ENCODE peak calls at places on chromosomes 13 and 19, in five cellular contexts. N is tibial artery; B is heart right ventricle; O is fibroblast of mammary gland; R is CD8-positive, alpha-beta T cell. K is an unnamed sample.

GRCh38 chr13:21901772-21902708 is 231.2 kb downstream of the FGF9 start:
- DNase-seq in N (no peak), B (no peak), O (no peak), R (no peak), K (no peak)

GRCh38 chr19:34118879-34119748 is 53.2 kb upstream of the LSM14A start:
- DNase-seq in N (no peak), B (no peak), O (no peak), R (peak), K (no peak)

GRCh38 chr13:20702945-20703784 is at the start of gene IL17D:
- DNase-seq in N (peak), B (no peak), O (no peak), R (peak), K (peak)

GRCh38 chr13:30504081-30504480 is 38.3 kb upstream of the HMGB1 start:
- DNase-seq in N (no peak), B (no peak), O (peak), R (no peak), K (peak)

GRCh38 chr13:52737900-52738299 is 1.7 kb downstream of the CNMD start:
- DNase-seq in N (no peak), B (no peak), O (no peak), R (no peak), K (no peak)

GRCh38 chr13:74633734-74634133 is 499.5 kb upstream of the KLF12 start:
- DNase-seq in N (no peak), B (no peak), O (no peak), R (no peak), K (no peak)

GRCh38 chr13:75139291-75139690 is 342.7 kb downstream of the TBC1D4 start:
- DNase-seq in N (no peak), B (no peak), O (no peak), R (no peak), K (no peak)

GRCh38 chr19:46412034-46412982 is 1.1 kb downstream of the CCDC8 start:
- DNase-seq in N (no peak), B (no peak), O (no peak), R (no peak), K (no peak)

GRCh38 chr19:7505288-7505681 is 10.6 kb upstream of the ZNF358 start:
- DNase-seq in N (no peak), B (no peak), O (no peak), R (no peak), K (no peak)

GRCh38 chr19:49843265-49843664 is 7.7 kb upstream of the PTOV1 start:
- DNase-seq in N (no peak), B (no peak), O (no peak), R (no peak), K (peak)

GRCh38 chr19:33309826-33310225 is 7.5 kb upstream of the CEBPA start:
- DNase-seq in N (no peak), B (no peak), O (no peak), R (no peak), K (no peak)

GRCh38 chr19:1862424-1863307 is 713 bp downstream of the KLF16 start:
- DNase-seq in N (no peak), B (no peak), O (no peak), R (peak), K (peak)

GRCh38 chr19:56253737-56254136 is 18.8 kb upstream of the EDDM13 start:
- DNase-seq in N (no peak), B (no peak), O (peak), R (no peak), K (peak)

GRCh38 chr19:15038304-15038703 is 11.0 kb upstream of the CASP14 start:
- DNase-seq in N (no peak), B (no peak), O (peak), R (no peak), K (no peak)

GRCh38 chr19:29259153-29259552 is 46.2 kb upstream of the UQCRFS1 start:
- DNase-seq in N (no peak), B (no peak), O (peak), R (no peak), K (no peak)

GRCh38 chr13:20514866-20515265 is 10.8 kb downstream of the CRYL1 start:
- DNase-seq in N (no peak), B (no peak), O (no peak), R (no peak), K (no peak)

GRCh38 chr19:1295169-1296012 is 9.7 kb downstream of the EFNA2 start:
- DNase-seq in N (no peak), B (no peak), O (no peak), R (peak), K (peak)

GRCh38 chr19:46546194-46546896 is 50.7 kb upstream of the PNMA8B start:
- DNase-seq in N (no peak), B (peak), O (peak), R (no peak), K (peak)

GRCh38 chr19:10874019-10874418 is 2.7 kb downstream of the CARM1 start:
- DNase-seq in N (no peak), B (no peak), O (no peak), R (no peak), K (no peak)

GRCh38 chr13:75226755-75227435 is 255.1 kb downstream of the TBC1D4 start:
- DNase-seq in N (no peak), B (no peak), O (peak), R (no peak), K (no peak)

GRCh38 chr19:47095707-47096704 is 17.6 kb downstream of the ZC3H4 start:
- DNase-seq in N (peak), B (peak), O (peak), R (no peak), K (no peak)

GRCh38 chr19:8609210-8610040 is 1.1 kb downstream of the ADAMTS10 start:
- DNase-seq in N (peak), B (peak), O (peak), R (peak), K (peak)

GRCh38 chr19:15936950-15937349 is 2.6 kb upstream of the CYP4F11 start:
- DNase-seq in N (no peak), B (no peak), O (no peak), R (no peak), K (no peak)

GRCh38 chr13:80012281-80012680 is 328.6 kb downstream of the SPRY2 start:
- DNase-seq in N (no peak), B (no peak), O (peak), R (no peak), K (no peak)

GRCh38 chr13:38733146-38733545 is 46.3 kb downstream of the FREM2 start:
- DNase-seq in N (no peak), B (no peak), O (no peak), R (no peak), K (no peak)

GRCh38 chr19:11155373-11156120 is at the start of gene SPC24:
- DNase-seq in N (peak), B (peak), O (peak), R (peak), K (peak)

GRCh38 chr19:14814982-14815381 is 20.0 kb downstream of the OR7A5 start:
- DNase-seq in N (no peak), B (no peak), O (no peak), R (no peak), K (no peak)

GRCh38 chr13:100721885-100722512 is 47.4 kb upstream of the TMTC4 start:
- DNase-seq in N (no peak), B (peak), O (peak), R (peak), K (peak)

GRCh38 chr13:45879666-45880065 is 28.1 kb upstream of the SIAH3 start:
- DNase-seq in N (no peak), B (peak), O (peak), R (no peak), K (no peak)

GRCh38 chr13:51191743-51192142 is 30.5 kb upstream of the FAM124A start:
- DNase-seq in N (no peak), B (no peak), O (no peak), R (no peak), K (no peak)

GRCh38 chr19:9075064-9075964 is 11.5 kb upstream of the OR1M1 start:
- DNase-seq in N (no peak), B (peak), O (peak), R (no peak), K (no peak)

GRCh38 chr19:45090034-45090433 is 2.9 kb upstream of the PPP1R37 start:
- DNase-seq in N (no peak), B (no peak), O (no peak), R (no peak), K (no peak)

GRCh38 chr13:33976965-33977364 is 159.0 kb downstream of the RFC3 start:
- DNase-seq in N (no peak), B (no peak), O (no peak), R (no peak), K (no peak)

GRCh38 chr13:30196025-30196424 is 111.3 kb downstream of the KATNAL1 start:
- DNase-seq in N (no peak), B (no peak), O (peak), R (no peak), K (no peak)

GRCh38 chr19:8320564-8321066 is 560 bp downstream of the NDUFA7 start:
- DNase-seq in N (no peak), B (no peak), O (no peak), R (no peak), K (no peak)

GRCh38 chr19:27966390-27966816 is 1246.5 kb downstream of the UQCRFS1 start:
- DNase-seq in N (no peak), B (no peak), O (peak), R (no peak), K (no peak)
- TF ChIP-seq CTCF in N (no peak), B (peak), O (peak), R (peak), K (peak)

GRCh38 chr13:110290153-110290552 is 16.8 kb downstream of the COL4A1 start:
- DNase-seq in N (no peak), B (no peak), O (no peak), R (no peak), K (no peak)
- TF ChIP-seq CTCF in N (no peak), B (no peak), O (no peak), R (no peak), K (no peak)

DNA sequence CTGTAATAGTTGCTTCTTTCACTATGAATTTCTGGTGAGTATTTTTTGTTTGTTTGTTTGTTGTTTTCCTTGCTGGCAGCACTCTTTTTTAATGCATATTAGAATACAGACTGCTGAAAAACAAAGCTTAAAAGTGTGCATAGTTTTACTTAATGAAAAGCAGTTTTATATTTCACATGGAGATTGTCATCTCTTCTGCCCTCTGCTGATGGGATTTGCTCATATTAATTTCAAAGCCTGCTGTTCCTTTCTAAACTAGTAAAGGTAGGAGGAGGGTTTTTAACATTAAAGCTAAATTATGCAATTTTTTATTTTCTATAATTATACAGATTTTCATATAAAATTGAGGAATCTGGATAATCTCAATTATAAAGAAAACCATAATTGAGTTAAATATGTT is 692.6 kb upstream of the SLITRK1 start:
- DNase-seq in N (no peak), B (no peak), O (peak), R (no peak), K (no peak)
- TF ChIP-seq CTCF in N (no peak), B (no peak), O (peak), R (no peak), K (no peak)

DNA sequence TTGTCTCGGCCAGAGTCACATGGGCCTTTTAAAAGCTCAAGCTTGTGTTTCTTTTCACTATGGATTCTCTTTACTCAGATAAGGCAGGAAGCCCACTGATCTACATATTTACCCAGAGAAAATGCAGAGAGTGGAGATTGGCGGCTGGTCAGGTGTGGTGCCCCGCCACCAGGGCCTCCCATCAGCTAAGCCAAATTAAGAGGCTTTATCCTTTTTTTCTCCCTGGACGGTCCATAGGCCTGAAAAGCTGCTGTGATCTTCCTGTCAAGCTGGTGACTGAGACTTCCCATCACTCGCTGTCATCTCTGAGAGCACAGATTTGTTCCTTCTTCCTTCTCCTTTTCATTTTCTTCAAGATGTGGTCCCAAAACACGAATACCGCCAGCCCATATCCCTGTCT is 1.9 kb downstream of the SAFB start:
- DNase-seq in N (no peak), B (no peak), O (no peak), R (no peak), K (no peak)
- TF ChIP-seq CTCF in N (no peak), B (no peak), O (no peak), R (no peak), K (no peak)

K was measured in GM13976.